ENCODE peak calls at places on chromosomes 16 and 17, in five cellular contexts. E, U, A, Z and R are unnamed samples. For H3K27me3, the result is how much of the 10 kb centered on the place peaks cover.

GRCh38 chr17:36755586-36755985 is 154.2 kb downstream of the MRM1 start:
- DNase-seq in E (no peak), Z (no peak), U (peak), A (peak), R (peak)

GRCh38 chr17:19946921-19947320 is 30.7 kb downstream of the AKAP10 start:
- DNase-seq in E (no peak), Z (no peak), A (no peak), U (no peak), R (no peak)

GRCh38 chr17:7308625-7309433 is 1.4 kb downstream of the EIF5A start:
- DNase-seq in E (peak), Z (no peak), A (peak), U (peak), R (peak)

GRCh38 chr17:45438931-45439610 is 6.4 kb upstream of the ARHGAP27 start:
- DNase-seq in Z (no peak), A (peak), E (no peak), U (no peak), R (no peak)

GRCh38 chr16:71345031-71345430 is 13.5 kb upstream of the CALB2 start:
- DNase-seq in U (no peak), E (no peak), A (no peak), Z (no peak), R (no peak)

GRCh38 chr17:13002761-13003453 is 14.9 kb downstream of the ELAC2 start:
- DNase-seq in E (peak), U (peak), A (peak), Z (peak), R (peak)

GRCh38 chr17:63133489-63133888 is 167.5 kb downstream of the TANC2 start:
- DNase-seq in Z (no peak), U (no peak), E (no peak), A (no peak), R (no peak)

GRCh38 chr17:38917259-38917658 is 8.2 kb upstream of the LASP1NB start:
- DNase-seq in Z (no peak), E (no peak), A (no peak), U (no peak), R (no peak)

GRCh38 chr17:81720267-81721071 is 8.4 kb downstream of the SLC25A10 start:
- DNase-seq in U (no peak), Z (no peak), A (no peak), E (no peak), R (no peak)

GRCh38 chr17:52170963-52171572 is 12.6 kb upstream of the CA10 start:
- DNase-seq in E (peak), A (no peak), Z (no peak), U (no peak), R (peak)

GRCh38 chr17:42056634-42057033 is 6.2 kb upstream of the C17orf113 start:
- DNase-seq in A (no peak), U (no peak), E (no peak), Z (no peak), R (no peak)

GRCh38 chr17:51848451-51848850 is 310.1 kb downstream of the CA10 start:
- DNase-seq in Z (no peak), E (no peak), U (no peak), A (no peak), R (no peak)

GRCh38 chr17:67421869-67422273 is 44.8 kb downstream of the PITPNC1 start:
- DNase-seq in E (no peak), Z (no peak), U (peak), A (peak), R (peak)

GRCh38 chr16:30677931-30678585 is 19.8 kb downstream of the FBRS start:
- DNase-seq in E (no peak), A (no peak), U (no peak), Z (no peak), R (no peak)

GRCh38 chr16:28951410-28951943 is 740 bp downstream of the NFATC2IP start:
- DNase-seq in U (no peak), Z (no peak), E (no peak), A (peak), R (no peak)

GRCh38 chr16:74771656-74772315 is 2.8 kb downstream of the FA2H start:
- DNase-seq in U (no peak), Z (no peak), A (no peak), E (no peak), R (no peak)

GRCh38 chr16:74775255-74775654 is 635 bp upstream of the FA2H start:
- DNase-seq in E (no peak), U (no peak), Z (no peak), A (no peak), R (no peak)

GRCh38 chr16:74776926-74777325 is 2.3 kb upstream of the FA2H start:
- DNase-seq in U (no peak), Z (peak), E (no peak), A (no peak), R (no peak)

GRCh38 chr16:74773431-74774222 is 993 bp downstream of the FA2H start:
- DNase-seq in E (no peak), Z (no peak), A (peak), U (no peak), R (no peak)

GRCh38 chr16:74774223-74775139 is at the start of gene FA2H:
- DNase-seq in U (peak), Z (peak), A (peak), E (peak), R (peak)
- H3K27me3 ChIP-seq in U (under half), Z (under half), A (under half), E (under half), R (under half)

GRCh38 chr17:17476865-17477467 is at the start of gene MED9:
- DNase-seq in Z (peak), A (peak), U (peak), E (peak), R (peak)
- TF ChIP-seq POLR2A in Z (no peak), A (peak), U (no peak), E (no peak), R (peak)

DNA sequence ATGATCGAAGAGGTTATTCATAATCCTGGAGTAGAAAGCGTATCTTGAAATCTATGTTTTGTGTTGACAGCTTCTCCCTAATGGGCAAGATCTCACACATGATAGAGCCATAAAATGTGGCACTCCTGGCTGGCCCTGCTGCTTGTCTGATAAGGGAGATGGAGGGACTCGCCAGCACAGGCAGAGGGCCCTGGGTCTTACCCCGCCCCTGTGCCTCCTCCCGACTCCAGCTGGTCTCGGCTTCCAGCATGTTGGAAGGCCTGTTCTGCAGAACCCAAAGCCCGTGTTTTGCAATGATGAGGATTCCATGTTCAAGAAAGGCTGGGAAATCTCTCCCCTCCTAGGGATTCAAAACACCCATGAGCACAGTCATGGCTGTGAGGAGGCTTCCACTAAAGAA is 106.7 kb upstream of the SDK2 start:
- DNase-seq in E (peak), A (peak), U (no peak), Z (no peak), R (no peak)
- H3K27me3 ChIP-seq in E (under half), A (under half), U (under half), Z (under half), R (under half)

GRCh38 chr17:75428775-75429469 is 23.4 kb upstream of the GRB2 start:
- DNase-seq in E (no peak), U (no peak), A (no peak), Z (no peak), R (no peak)

GRCh38 chr17:75433223-75433622 is 23.2 kb upstream of the TMEM94 start:
- DNase-seq in A (no peak), E (no peak), U (no peak), Z (no peak), R (no peak)

DNA sequence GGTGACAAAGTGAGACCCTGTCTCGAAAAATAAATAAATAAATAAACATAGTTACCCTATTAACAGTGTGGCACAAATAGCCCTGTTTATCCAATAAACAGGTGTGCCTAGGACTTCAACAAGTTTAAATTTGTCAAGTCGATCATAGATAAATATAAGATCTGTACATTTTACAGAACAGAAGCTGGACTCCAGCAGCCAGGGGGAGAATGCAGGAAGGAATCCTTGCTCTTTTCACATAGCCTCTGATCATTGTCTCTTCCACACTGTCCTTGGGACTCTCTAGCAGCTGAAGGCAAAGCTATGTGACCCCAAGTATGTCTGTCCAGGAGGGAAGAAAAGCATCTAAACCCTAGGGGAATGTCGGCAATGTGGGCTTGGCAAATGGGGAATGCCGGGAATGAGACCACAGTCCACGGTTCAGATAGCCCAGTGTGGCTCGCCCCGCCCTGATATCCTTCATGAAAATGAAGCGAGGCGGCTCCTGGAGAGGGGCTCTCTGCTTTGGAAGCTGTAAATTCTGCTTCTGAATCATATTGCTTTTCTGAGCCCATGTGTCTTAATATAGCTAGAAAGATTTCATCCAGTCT is 24.8 kb upstream of the GRB2 start:
- DNase-seq in Z (no peak), E (no peak), A (peak), U (no peak), R (no peak)
- TF ChIP-seq POLR2A in Z (no peak), E (no peak), A (no peak), U (no peak), R (no peak)

DNA sequence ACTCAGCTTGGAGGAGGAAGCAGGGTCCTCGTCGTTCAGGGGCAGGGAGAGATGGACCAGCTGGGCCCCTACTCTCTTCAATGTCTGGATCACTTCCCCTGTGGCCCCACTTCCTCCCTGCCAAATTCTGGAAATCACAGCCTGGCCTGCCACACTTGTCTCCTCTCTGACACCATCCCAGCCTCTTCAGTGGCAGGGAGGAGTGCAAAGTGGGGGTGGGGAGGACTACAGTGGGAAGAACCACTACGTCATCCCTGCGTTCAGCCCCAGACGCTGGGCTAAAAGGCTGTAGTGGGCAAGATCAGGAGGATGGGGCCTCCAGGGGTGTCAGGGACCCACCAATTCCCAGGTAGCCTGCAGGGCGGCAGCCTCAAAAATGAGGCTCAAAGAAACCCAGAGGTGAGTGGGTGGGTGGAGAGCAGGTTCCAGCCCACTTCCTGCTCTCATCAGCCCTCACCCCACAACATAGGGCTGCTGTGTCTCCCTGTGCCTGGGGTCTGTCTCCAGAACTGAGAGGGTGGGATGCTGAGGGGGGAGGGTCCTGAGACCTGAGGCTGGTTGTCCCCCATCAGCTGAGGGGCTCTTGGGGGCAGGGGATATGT is 25.0 kb upstream of the TAC4 start:
- DNase-seq in Z (no peak), U (no peak), A (no peak), E (no peak), R (no peak)
- H3K27me3 ChIP-seq in Z (under half), U (under half), A (under half), E (half or more), R (under half)

GRCh38 chr17:29838961-29839360 is 91.1 kb downstream of the SSH2 start:
- DNase-seq in A (no peak), E (no peak), U (no peak), Z (no peak), R (no peak)

GRCh38 chr17:29836643-29837042 is 93.4 kb downstream of the SSH2 start:
- DNase-seq in A (no peak), U (no peak), E (no peak), Z (no peak), R (no peak)

GRCh38 chr17:29837531-29837930 is 92.5 kb downstream of the SSH2 start:
- DNase-seq in U (no peak), E (peak), Z (no peak), A (no peak), R (no peak)

GRCh38 chr17:29840884-29841283 is 89.1 kb downstream of the SSH2 start:
- DNase-seq in U (no peak), Z (no peak), A (no peak), E (no peak), R (no peak)

DNA sequence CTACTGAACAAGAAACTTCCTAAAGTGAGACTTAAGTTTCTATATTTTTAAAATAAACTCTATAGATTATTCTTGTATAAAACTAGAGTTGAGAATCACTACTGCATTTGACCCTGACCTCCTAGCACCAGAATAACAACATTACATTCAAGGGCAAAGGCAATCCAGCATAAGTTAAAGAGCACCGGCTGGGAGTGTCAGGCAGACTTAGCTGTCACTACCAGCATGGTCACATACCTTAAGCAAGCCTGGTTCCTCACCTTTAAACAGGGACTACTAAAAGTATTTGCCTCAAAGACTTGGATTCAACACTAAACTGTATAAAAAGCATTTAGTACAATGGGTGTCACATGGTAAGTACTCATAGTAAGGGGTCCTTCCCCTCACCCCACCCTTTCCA is 90.4 kb downstream of the SSH2 start:
- DNase-seq in E (no peak), Z (no peak), A (no peak), U (no peak), R (no peak)
- TF ChIP-seq POLR2A in E (no peak), Z (no peak), A (no peak), U (no peak), R (no peak)

GRCh38 chr17:73952498-73953205 is 250.8 kb upstream of the RPL38 start:
- DNase-seq in Z (no peak), E (peak), A (peak), U (no peak), R (no peak)
- H3K27me3 ChIP-seq in Z (under half), E (half or more), A (under half), U (under half), R (under half)